ENCODE peak calls at places on chromosomes 11 and 22, in five cellular contexts. One of them, this sample, is unnamed.
A peak's percentile ranks its signal among the peaks of the same experiment; 100 is the strongest.

GRCh38 chr11:81907996-81908395 is 825.7 kb downstream of the FAM181B start:
- DNase-seq in T-cell: no peak
- DNase-seq in GOT3: no peak
- DNase-seq in pancreas: no peak
- DNase-seq in naive B cell: no peak
- DNase-seq in this sample: no peak

GRCh38 chr11:6333112-6333511 is 12.8 kb upstream of the CAVIN3 start:
- DNase-seq in T-cell: no peak
- DNase-seq in GOT3: no peak
- DNase-seq in naive B cell: no peak
- DNase-seq in pancreas: no peak
- DNase-seq in this sample: no peak

GRCh38 chr11:72236083-72236697 is 7.8 kb downstream of the PHOX2A start:
- DNase-seq in T-cell: no peak
- DNase-seq in GOT3: no peak
- DNase-seq in pancreas: no peak
- DNase-seq in naive B cell: no peak
- DNase-seq in this sample: no peak

GRCh38 chr22:19760652-19761002 is at the start of gene TBX1:
- DNase-seq in T-cell: no peak
- DNase-seq in naive B cell: no peak
- DNase-seq in GOT3: no peak
- DNase-seq in pancreas: no peak
- DNase-seq in this sample: no peak

GRCh38 chr11:1208361-1209261 is 14.3 kb upstream of the MUC5B start:
- DNase-seq in T-cell: no peak
- DNase-seq in pancreas: peak; percentile 20
- DNase-seq in GOT3: no peak
- DNase-seq in naive B cell: no peak
- DNase-seq in this sample: no peak

GRCh38 chr11:534592-535518 is 521 bp downstream of the HRAS start:
- DNase-seq in pancreas: peak; percentile 71
- DNase-seq in T-cell: no peak
- DNase-seq in GOT3: no peak
- DNase-seq in naive B cell: no peak
- DNase-seq in this sample: no peak

GRCh38 chr22:39349506-39349966 is 255 bp upstream of the SYNGR1 start:
- DNase-seq in GOT3: no peak
- DNase-seq in naive B cell: peak; percentile 39
- DNase-seq in pancreas: peak; percentile 54
- DNase-seq in T-cell: no peak
- DNase-seq in this sample: no peak

GRCh38 chr11:64284048-64284961 is at the start of gene BAD:
- DNase-seq in T-cell: peak; percentile 88
- DNase-seq in naive B cell: peak; percentile 88
- DNase-seq in GOT3: peak; percentile 85
- DNase-seq in pancreas: peak; percentile 97
- DNase-seq in this sample: peak; percentile 96

GRCh38 chr22:46865052-46865434 is 102.6 kb downstream of the TBC1D22A start:
- DNase-seq in naive B cell: no peak
- DNase-seq in pancreas: no peak
- DNase-seq in T-cell: no peak
- DNase-seq in GOT3: no peak
- DNase-seq in this sample: no peak

GRCh38 chr11:74427377-74427776 is 29.1 kb upstream of the PGM2L1 start:
- DNase-seq in naive B cell: no peak
- DNase-seq in GOT3: no peak
- DNase-seq in T-cell: no peak
- DNase-seq in pancreas: no peak
- DNase-seq in this sample: no peak

GRCh38 chr11:65585396-65586246 is 9.8 kb downstream of the EHBP1L1 start:
- DNase-seq in GOT3: no peak
- DNase-seq in pancreas: no peak
- DNase-seq in naive B cell: no peak
- DNase-seq in T-cell: no peak
- DNase-seq in this sample: no peak

GRCh38 chr11:77081381-77081851 is 14.6 kb downstream of the CAPN5 start:
- DNase-seq in GOT3: no peak
- DNase-seq in T-cell: no peak
- DNase-seq in naive B cell: no peak
- DNase-seq in pancreas: no peak
- DNase-seq in this sample: no peak

GRCh38 chr11:94511932-94512781 is at the start of gene C11orf97:
- DNase-seq in T-cell: peak; percentile 30
- DNase-seq in pancreas: peak; percentile 76
- DNase-seq in naive B cell: peak; percentile 28
- DNase-seq in GOT3: no peak
- DNase-seq in this sample: peak; percentile 16

GRCh38 chr22:20949698-20950183 is 17.3 kb upstream of the AIFM3 start:
- DNase-seq in GOT3: no peak
- DNase-seq in naive B cell: no peak
- DNase-seq in T-cell: no peak
- DNase-seq in pancreas: no peak
- DNase-seq in this sample: no peak

GRCh38 chr11:23903044-23903704 is 593.7 kb upstream of the LUZP2 start:
- DNase-seq in T-cell: no peak
- DNase-seq in naive B cell: no peak
- DNase-seq in GOT3: no peak
- DNase-seq in pancreas: no peak
- DNase-seq in this sample: no peak

GRCh38 chr11:122204206-122204605 is 88.2 kb upstream of the BLID start:
- DNase-seq in pancreas: no peak
- DNase-seq in T-cell: no peak
- DNase-seq in GOT3: no peak
- DNase-seq in naive B cell: no peak
- DNase-seq in this sample: no peak

GRCh38 chr22:34055525-34056200 is 135.4 kb upstream of the LARGE1 start:
- DNase-seq in naive B cell: no peak
- DNase-seq in GOT3: no peak
- DNase-seq in pancreas: no peak
- DNase-seq in T-cell: no peak
- DNase-seq in this sample: no peak

GRCh38 chr11:19756675-19757475 is 44.2 kb downstream of the NAV2 start:
- DNase-seq in naive B cell: no peak
- DNase-seq in T-cell: no peak
- DNase-seq in GOT3: no peak
- DNase-seq in pancreas: no peak
- DNase-seq in this sample: peak; percentile 55

GRCh38 chr11:42631223-42631843 is 680.5 kb upstream of the API5 start:
- DNase-seq in naive B cell: no peak
- DNase-seq in GOT3: no peak
- DNase-seq in pancreas: no peak
- DNase-seq in T-cell: no peak
- DNase-seq in this sample: peak; percentile 96

GRCh38 chr11:71449596-71449995 is 1.4 kb upstream of the DHCR7 start:
- DNase-seq in T-cell: no peak
- DNase-seq in naive B cell: no peak
- DNase-seq in pancreas: no peak
- DNase-seq in GOT3: no peak
- DNase-seq in this sample: peak; percentile 35

GRCh38 chr11:62948765-62949320 is 27.7 kb upstream of the CHRM1 start:
- DNase-seq in naive B cell: no peak
- DNase-seq in T-cell: no peak
- DNase-seq in pancreas: no peak
- DNase-seq in GOT3: no peak
- DNase-seq in this sample: no peak

GRCh38 chr11:37171451-37171850 is 573.4 kb upstream of the RAG2 start:
- DNase-seq in T-cell: no peak
- DNase-seq in pancreas: no peak
- DNase-seq in naive B cell: no peak
- DNase-seq in GOT3: no peak
- DNase-seq in this sample: no peak

GRCh38 chr11:101666916-101667315 is 83.1 kb upstream of the TRPC6 start:
- DNase-seq in T-cell: no peak
- DNase-seq in pancreas: no peak
- DNase-seq in naive B cell: no peak
- DNase-seq in GOT3: no peak
- DNase-seq in this sample: no peak

GRCh38 chr11:35237345-35237744 is 98.4 kb downstream of the CD44 start:
- DNase-seq in T-cell: no peak
- DNase-seq in naive B cell: no peak
- DNase-seq in pancreas: no peak
- DNase-seq in GOT3: no peak
- DNase-seq in this sample: no peak